ENCODE peak calls at places on chromosomes 3 and 15, in five cellular contexts. F is left ventricle myocardium inferior; J is HL-60; Z is activated T-helper 1 cell treated with anti-CD3 and anti-CD28 coated beads, Interleukin-12 subunit alpha, Interleukin-12 subunit beta, Interleukin-2, Interleukin-4 antibody, amounts not matched to agents 30 ng/mL and 10 ng/mL and 1 ng/mL, durations not matched to agents 14 hours and 24 hours and 36 hours; A is stimulated activated CD4-positive, alpha-beta T cell treated with anti-CD3 and anti-CD28 coated beads, Interleukin-2, amount 100 ng/mL, for 4 hours. Y is an unnamed sample.

GRCh38 chr15:51227967-51228783 is 110.2 kb downstream of the CYP19A1 start:
- DNase-seq in J (peak; percentile 77), F (no peak), Z (peak; percentile 11), A (peak; percentile 1), Y (peak; percentile 6)

GRCh38 chr15:76973362-76973743 is 21.6 kb upstream of the PSTPIP1 start:
- DNase-seq in J (no peak), F (no peak), Z (no peak), A (peak; percentile 48), Y (peak; percentile 67)

GRCh38 chr3:192188218-192188835 is 539.0 kb downstream of the FGF12 start:
- DNase-seq in F (peak; percentile 32), J (peak; percentile 23), Z (no peak), A (no peak), Y (peak; percentile 9)

GRCh38 chr3:25820372-25820771 is 30.5 kb downstream of the OXSM start:
- DNase-seq in F (no peak), Z (no peak), J (no peak), A (no peak), Y (no peak)

GRCh38 chr3:173939319-173939718 is 541.8 kb downstream of the NLGN1 start:
- DNase-seq in A (no peak), F (no peak), Z (no peak), J (no peak), Y (no peak)

GRCh38 chr3:171569571-171570132 is 109.4 kb upstream of the TNIK start:
- DNase-seq in A (no peak), F (no peak), J (no peak), Z (no peak), Y (no peak)

GRCh38 chr3:140338916-140339315 is 338.9 kb upstream of the TRIM42 start:
- DNase-seq in Z (no peak), F (no peak), A (no peak), J (no peak), Y (no peak)

GRCh38 chr15:85335193-85335939 is 45.0 kb upstream of the AKAP13 start:
- DNase-seq in F (no peak), Z (no peak), A (no peak), J (no peak), Y (no peak)

GRCh38 chr3:164806188-164806587 is 272.1 kb downstream of the SI start:
- DNase-seq in Z (no peak), J (no peak), F (no peak), A (no peak), Y (no peak)

GRCh38 chr15:45948226-45948625 is 313.4 kb downstream of the SQOR start:
- DNase-seq in Z (no peak), A (no peak), F (no peak), J (no peak), Y (no peak)

GRCh38 chr3:39941941-39942340 is 132.5 kb downstream of the MYRIP start:
- DNase-seq in J (no peak), F (no peak), A (no peak), Z (no peak), Y (no peak)

GRCh38 chr3:191775451-191776233 is 314.7 kb downstream of the PYDC2 start:
- DNase-seq in A (no peak), F (no peak), J (no peak), Z (no peak), Y (no peak)

GRCh38 chr3:152879130-152879789 is 44.3 kb downstream of the P2RY1 start:
- DNase-seq in Z (no peak), J (no peak), A (no peak), F (no peak), Y (no peak)

GRCh38 chr15:63888146-63888545 is 54.4 kb upstream of the HERC1 start:
- DNase-seq in A (no peak), Z (no peak), F (no peak), J (no peak), Y (no peak)